ENCODE peak calls at places on chromosomes 5 and 9, in nine cellular contexts. W is uterus, K is A549, Q is stomach, L is lower lobe of right lung, M is BE2C, G is gastrocnemius medialis, B is upper lobe of right lung, S is astrocyte of the cerebellum. N is an unnamed sample.

GRCh38 chr5:177005619-177006264 is 837 bp downstream of the UIMC1 start:
- DNase-seq in Q (peak), G (peak), B (peak), L (peak), K (peak), M (peak), W (peak), S (no peak), N (no peak)

GRCh38 chr5:151005187-151005974 is 15.0 kb upstream of the GPX3 start:
- DNase-seq in S (no peak), M (no peak), Q (no peak), B (no peak), L (no peak), W (peak), G (peak), K (no peak), N (no peak)

GRCh38 chr5:39207628-39208027 is 11.7 kb downstream of the FYB1 start:
- DNase-seq in K (no peak), M (no peak), G (no peak), W (peak), B (no peak), Q (no peak), L (no peak), S (no peak), N (no peak)

GRCh38 chr5:98433022-98433421 is 340.4 kb upstream of the RGMB start:
- DNase-seq in L (no peak), M (no peak), S (no peak), W (no peak), B (no peak), Q (no peak), K (no peak), G (no peak), N (no peak)

GRCh38 chr9:99426443-99426842 is 204.4 kb downstream of the SEC61B start:
- DNase-seq in L (no peak), W (no peak), G (no peak), B (no peak), Q (no peak), K (no peak), M (no peak), S (no peak), N (no peak)

GRCh38 chr9:71879644-71880174 is 31.3 kb downstream of the ABHD17B start:
- DNase-seq in B (no peak), K (no peak), Q (no peak), M (no peak), W (no peak), S (no peak), L (no peak), G (no peak), N (no peak)

GRCh38 chr9:21402387-21403247 is 6.3 kb upstream of the IFNA8 start:
- DNase-seq in K (peak), Q (no peak), L (no peak), S (no peak), W (no peak), B (no peak), M (no peak), G (no peak), N (no peak)

GRCh38 chr9:26650325-26650724 is 242.3 kb downstream of the CAAP1 start:
- DNase-seq in B (no peak), G (no peak), M (no peak), L (no peak), Q (no peak), K (no peak), S (no peak), W (no peak), N (no peak)

GRCh38 chr9:101509572-101509971 is 24.1 kb upstream of the RNF20 start:
- DNase-seq in Q (no peak), W (no peak), K (no peak), B (no peak), L (no peak), G (no peak), S (no peak), M (no peak), N (no peak)

GRCh38 chr9:104256710-104257091 is 162.6 kb downstream of the SMC2 start:
- DNase-seq in M (no peak), S (no peak), W (no peak), K (no peak), Q (no peak), L (no peak), G (no peak), B (no peak), N (no peak)

GRCh38 chr5:149254506-149254905 is 17.2 kb upstream of the AFAP1L1 start:
- DNase-seq in S (no peak), K (no peak), M (no peak), G (no peak), B (no peak), L (no peak), W (no peak), Q (no peak), N (no peak)

GRCh38 chr9:131982102-131982501 is 97.6 kb downstream of the MED27 start:
- DNase-seq in B (no peak), G (no peak), Q (no peak), S (no peak), L (no peak), M (no peak), W (no peak), K (no peak), N (no peak)

GRCh38 chr9:104780796-104781395 is 17.0 kb downstream of the NIPSNAP3B start:
- DNase-seq in Q (no peak), S (peak), L (no peak), K (peak), B (no peak), M (no peak), W (no peak), G (no peak), N (no peak)

GRCh38 chr9:129701549-129701948 is 36.1 kb downstream of the PRRX2 start:
- DNase-seq in Q (no peak), W (no peak), M (no peak), K (no peak), S (no peak), G (no peak), L (no peak), B (no peak), N (no peak)

GRCh38 chr9:121288874-121289553 is 21.1 kb downstream of the GSN start:
- DNase-seq in L (peak), W (peak), K (no peak), S (no peak), G (peak), B (peak), M (no peak), Q (peak), N (no peak)

GRCh38 chr5:175365866-175366265 is 78.1 kb downstream of the DRD1 start:
- DNase-seq in G (no peak), S (no peak), M (no peak), B (no peak), Q (no peak), L (no peak), K (no peak), W (no peak), N (no peak)

GRCh38 chr5:93378073-93378472 is 202.9 kb downstream of the NR2F1-AS1 start:
- DNase-seq in B (no peak), Q (no peak), L (no peak), G (no peak), S (peak), M (no peak), W (no peak), K (no peak), N (peak)

GRCh38 chr9:128912270-128912853 is 8.4 kb upstream of the PHYHD1 start:
- DNase-seq in M (no peak), B (peak), W (no peak), K (peak), L (peak), G (no peak), S (peak), Q (no peak), N (no peak)

GRCh38 chr5:135534609-135535419 is 950 bp downstream of the NEUROG1 start:
- DNase-seq in M (peak), K (no peak), B (no peak), Q (no peak), L (no peak), G (no peak), W (no peak), S (no peak), N (no peak)

GRCh38 chr9:124304285-124304684 is 46.5 kb downstream of the NEK6 start:
- DNase-seq in G (no peak), M (no peak), Q (no peak), K (no peak), S (no peak), L (no peak), W (no peak), B (no peak), N (no peak)

GRCh38 chr5:143986567-143987242 is 174.7 kb downstream of the HMHB1 start:
- DNase-seq in M (no peak), B (no peak), S (peak), K (no peak), L (no peak), W (peak), G (peak), Q (no peak), N (no peak)

GRCh38 chr5:148828461-148829247 is 2.2 kb downstream of the ADRB2 start:
- DNase-seq in K (no peak), G (peak), M (no peak), Q (no peak), W (no peak), S (no peak), L (no peak), B (no peak), N (no peak)

GRCh38 chr9:69865986-69866385 is 45.4 kb downstream of the CFAP95 start:
- DNase-seq in G (no peak), M (no peak), W (no peak), Q (no peak), S (no peak), K (no peak), L (no peak), B (no peak), N (no peak)

GRCh38 chr5:128538249-128539037 is 398 bp upstream of the FBN2 start:
- DNase-seq in Q (no peak), K (peak), S (peak), G (no peak), B (peak), L (peak), W (peak), M (peak), N (peak)
- H3K4me3 ChIP-seq in Q (peak), K (peak), S (peak), G (peak), B (peak), L (peak), W (peak), M (no peak), N (peak)

GRCh38 chr9:1429328-1429727 is 379.2 kb downstream of the DMRT2 start:
- DNase-seq in B (no peak), Q (no peak), K (peak), W (no peak), L (no peak), M (no peak), G (no peak), S (no peak), N (no peak)

DNA sequence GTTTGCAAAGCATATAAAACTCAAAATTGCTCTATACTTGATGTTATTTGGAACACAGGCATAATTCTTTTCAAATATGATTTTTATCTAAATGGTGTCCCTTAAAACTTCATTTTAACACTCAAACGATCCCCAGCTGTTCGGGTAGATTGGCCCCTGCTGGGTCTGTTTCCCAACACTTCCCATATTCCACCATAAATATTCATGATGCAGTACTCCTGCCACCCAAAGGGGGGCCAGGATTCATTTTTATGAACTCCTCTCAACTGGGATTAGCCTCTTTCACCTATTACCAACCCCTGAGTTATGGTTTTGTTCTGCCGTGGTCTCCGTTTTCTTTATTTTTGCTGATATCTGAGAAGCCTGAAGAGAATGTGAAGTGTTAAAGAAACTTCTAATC is 383.9 kb downstream of the DMRT2 start:
- DNase-seq in L (no peak), S (no peak), G (no peak), K (peak), M (no peak), Q (no peak), W (no peak), B (no peak), N (no peak)
- TF ChIP-seq CTCF in L (peak), S (no peak), G (no peak), K (no peak), M (no peak), Q (no peak), W (no peak), B (peak), N (no peak)

DNA sequence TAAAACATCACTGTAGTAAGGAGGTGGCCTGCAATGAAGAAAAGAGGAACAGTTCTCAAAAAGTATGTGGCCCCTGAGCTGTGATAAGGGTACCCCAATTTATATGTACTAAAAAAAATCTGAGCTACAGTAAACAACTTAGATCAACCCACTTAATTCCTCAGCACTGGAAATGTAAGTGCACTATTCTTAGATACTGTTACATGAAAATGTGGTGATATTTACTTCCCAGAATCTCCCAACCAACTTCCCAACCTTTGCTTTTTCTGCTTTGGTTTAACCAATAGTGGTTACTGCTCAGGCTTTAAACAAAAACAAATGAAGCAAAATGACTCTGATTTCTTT is 114.8 kb downstream of the SEMA5A start:
- DNase-seq in Q (no peak), B (no peak), M (no peak), L (no peak), G (no peak), W (no peak), K (no peak), S (no peak), N (no peak)
- H3K4me3 ChIP-seq in Q (no peak), B (no peak), M (no peak), L (no peak), G (no peak), W (no peak), K (no peak), S (no peak), N (no peak)

GRCh38 chr5:123120197-123120596 is 31.2 kb downstream of the PRDM6 start:
- DNase-seq in L (no peak), B (no peak), Q (no peak), G (no peak), K (peak), S (no peak), W (no peak), M (no peak), N (no peak)
- TF ChIP-seq CTCF in L (no peak), B (no peak), Q (no peak), G (no peak), K (peak), S (peak), W (no peak), M (peak), N (peak)

GRCh38 chr5:139849942-139850341 is 54.3 kb downstream of the PSD2 start:
- DNase-seq in S (no peak), Q (no peak), G (no peak), L (no peak), B (no peak), K (no peak), W (no peak), M (peak), N (no peak)

GRCh38 chr5:139849501-139849900 is 53.9 kb downstream of the PSD2 start:
- DNase-seq in S (no peak), G (peak), Q (no peak), B (peak), W (no peak), K (no peak), L (no peak), M (no peak), N (no peak)

GRCh38 chr5:139847091-139847490 is 51.5 kb downstream of the PSD2 start:
- DNase-seq in Q (no peak), G (no peak), B (peak), K (no peak), S (no peak), L (no peak), W (no peak), M (no peak), N (no peak)

GRCh38 chr5:139847790-139848507 is 52.3 kb downstream of the PSD2 start:
- DNase-seq in S (no peak), L (peak), Q (peak), G (no peak), K (peak), B (peak), M (peak), W (peak), N (no peak)

DNA sequence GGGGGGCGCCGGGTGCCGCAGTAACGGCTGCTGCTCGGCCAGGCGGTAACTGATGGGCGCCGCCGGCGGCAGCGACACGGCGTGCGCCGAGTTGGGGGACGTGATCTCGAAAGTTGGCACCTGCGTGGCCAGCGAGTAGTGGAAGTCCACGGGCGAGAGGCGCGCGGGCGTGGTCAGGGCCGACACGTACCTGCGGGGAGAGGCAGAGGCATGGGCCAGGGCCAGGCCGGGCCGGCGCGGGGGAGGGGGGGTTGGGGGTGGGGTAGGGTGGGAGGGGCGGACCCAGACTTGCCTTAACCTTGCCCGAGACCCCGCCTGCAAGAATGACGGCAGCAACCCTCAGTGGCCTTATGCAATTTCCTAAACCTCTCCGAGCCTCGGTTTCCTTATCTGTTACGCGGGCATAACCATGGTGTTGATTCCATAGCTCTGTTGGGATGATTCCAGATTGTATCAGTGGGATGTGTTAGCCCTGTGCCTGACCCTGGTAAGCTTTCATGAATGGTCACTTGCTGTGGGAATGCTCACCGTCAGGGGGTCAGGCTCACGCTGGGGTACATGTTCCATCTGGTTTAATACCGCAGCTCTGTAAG is 53.0 kb downstream of the PSD2 start:
- DNase-seq in M (no peak), B (peak), L (no peak), K (no peak), S (no peak), Q (no peak), G (no peak), W (peak), N (no peak)
- H3K4me3 ChIP-seq in M (no peak), B (peak), L (peak), K (peak), S (peak), Q (peak), G (peak), W (peak), N (no peak)

GRCh38 chr9:134436356-134436717 is 110.1 kb downstream of the RXRA start:
- DNase-seq in Q (no peak), S (no peak), M (no peak), K (no peak), G (no peak), W (no peak), B (no peak), L (no peak), N (no peak)

GRCh38 chr9:134439368-134439784 is 113.1 kb downstream of the RXRA start:
- DNase-seq in M (no peak), B (no peak), L (no peak), W (no peak), K (no peak), Q (no peak), S (no peak), G (no peak), N (no peak)

GRCh38 chr9:134436926-134437325 is 110.7 kb downstream of the RXRA start:
- DNase-seq in B (no peak), L (no peak), Q (no peak), W (no peak), M (no peak), G (no peak), K (no peak), S (no peak), N (no peak)

GRCh38 chr9:134437417-134438203 is 111.4 kb downstream of the RXRA start:
- DNase-seq in W (no peak), G (no peak), M (peak), K (no peak), L (no peak), S (no peak), B (peak), Q (peak), N (no peak)

DNA sequence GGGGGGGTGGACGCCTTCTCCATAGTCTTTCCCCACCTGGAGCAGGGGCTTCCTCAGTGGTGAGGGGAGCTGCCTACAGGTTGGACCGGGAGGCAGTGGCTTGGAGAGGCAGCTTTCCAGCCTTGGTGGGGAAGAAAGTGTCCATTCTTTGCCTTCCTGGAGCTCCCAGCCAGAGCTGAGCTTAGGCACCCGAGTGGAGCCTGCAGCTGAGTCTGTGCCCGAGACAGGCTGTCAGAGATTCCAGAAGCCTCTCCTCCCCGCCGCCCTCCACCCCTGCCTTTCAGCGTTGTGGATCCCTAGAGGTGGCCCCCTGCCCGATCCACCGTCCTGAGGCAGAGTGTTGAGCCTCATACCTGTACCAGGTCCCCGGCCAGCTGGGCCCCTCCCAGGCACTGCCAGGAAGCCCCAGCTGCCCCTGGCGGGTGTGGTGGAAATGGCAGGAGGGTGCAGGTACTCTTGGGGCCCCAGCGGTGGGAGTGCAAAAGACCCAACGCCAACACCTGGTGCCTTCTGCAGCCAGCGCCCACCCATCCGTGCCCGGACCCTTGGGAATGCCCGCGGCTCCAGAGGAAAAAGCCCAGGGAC is 112.0 kb downstream of the RXRA start:
- DNase-seq in Q (peak), B (peak), W (no peak), G (no peak), L (peak), S (no peak), M (no peak), K (no peak), N (no peak)
- TF ChIP-seq CTCF in Q (peak), B (peak), W (no peak), G (peak), L (peak), S (no peak), M (no peak), K (no peak), N (no peak)

GRCh38 chr9:73154760-73155159 is 3.1 kb downstream of the ANXA1 start:
- DNase-seq in M (no peak), L (no peak), W (no peak), G (no peak), Q (no peak), B (no peak), K (no peak), S (no peak), N (no peak)
- H3K4me3 ChIP-seq in M (no peak), L (peak), W (no peak), G (peak), Q (no peak), B (peak), K (peak), S (peak), N (peak)

DNA sequence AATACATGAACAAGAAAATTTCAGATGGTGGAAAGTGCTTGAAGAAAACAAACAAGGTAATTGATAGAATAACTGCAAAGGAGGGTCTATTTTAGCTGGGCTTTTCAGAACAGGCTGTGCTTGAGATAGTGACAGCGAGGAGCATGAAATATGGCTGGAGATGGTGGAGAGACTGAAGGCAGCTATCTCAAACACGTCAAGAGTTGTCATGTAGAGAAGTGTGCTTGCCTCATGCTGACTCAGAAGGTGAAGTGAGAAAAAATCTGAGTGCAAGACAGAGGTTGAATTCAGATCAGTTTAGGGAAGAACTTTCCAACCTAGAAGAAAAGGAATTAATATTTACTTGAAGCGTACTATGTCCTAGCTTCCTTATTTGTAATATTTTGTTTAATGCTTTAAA is 115.5 kb upstream of the RANBP3L start:
- DNase-seq in M (no peak), K (no peak), G (no peak), S (no peak), L (no peak), Q (no peak), B (no peak), W (no peak), N (no peak)
- TF ChIP-seq CTCF in M (no peak), K (no peak), G (no peak), S (no peak), L (no peak), Q (no peak), B (no peak), W (no peak), N (no peak)

GRCh38 chr9:130775336-130775991 is 59.6 kb upstream of the ABL1 start:
- DNase-seq in S (no peak), G (no peak), L (no peak), Q (no peak), M (no peak), W (no peak), K (no peak), B (no peak), N (no peak)
- H3K4me3 ChIP-seq in S (no peak), G (no peak), L (no peak), Q (no peak), M (no peak), W (no peak), K (no peak), B (no peak), N (no peak)